ENCODE peak calls at places on chromosomes 11 and 22, in ten cellular contexts. T, I, E, L, N, B, A, M, U and S are unnamed samples.

GRCh38 chr11:63553759-63554158 is 9.4 kb downstream of the PLAAT2 start:
- DNase-seq in T (peak), B (no peak), U (peak), L (no peak), A (no peak), I (peak), M (no peak), N (no peak), E (peak), S (no peak)

GRCh38 chr11:67577951-67578350 is 5.7 kb upstream of the GSTP1 start:
- DNase-seq in N (no peak), L (no peak), T (no peak), U (no peak), B (no peak), E (no peak), M (no peak), I (no peak), A (no peak), S (no peak)

GRCh38 chr11:95703059-95703458 is 86.5 kb downstream of the FAM76B start:
- DNase-seq in E (no peak), L (no peak), I (no peak), A (no peak), B (no peak), M (no peak), N (no peak), U (no peak), T (no peak), S (no peak)

GRCh38 chr22:47146391-47146790 is 383.9 kb downstream of the TBC1D22A start:
- DNase-seq in L (no peak), I (no peak), A (no peak), E (no peak), T (no peak), N (no peak), U (no peak), M (no peak), B (no peak), S (no peak)

GRCh38 chr11:62835336-62835735 is 2.7 kb upstream of the TEX54 start:
- DNase-seq in B (no peak), L (no peak), N (no peak), U (no peak), E (no peak), M (no peak), I (no peak), A (no peak), T (no peak), S (no peak)

GRCh38 chr22:46104170-46104880 is 46.0 kb upstream of the PPARA start:
- DNase-seq in M (no peak), N (no peak), B (no peak), I (no peak), L (no peak), U (no peak), E (no peak), A (no peak), T (no peak), S (no peak)

GRCh38 chr11:85718991-85719807 is 33.2 kb upstream of the CCDC89 start:
- DNase-seq in A (peak), B (peak), E (peak), L (peak), I (no peak), T (no peak), M (peak), N (no peak), U (no peak), S (no peak)

GRCh38 chr11:63710476-63711217 is 29.3 kb downstream of the RTN3 start:
- DNase-seq in E (no peak), T (no peak), N (no peak), L (peak), B (peak), I (no peak), M (no peak), A (no peak), U (no peak), S (peak)

GRCh38 chr11:2147391-2147790 is 8.2 kb upstream of the IGF2 start:
- DNase-seq in I (no peak), A (no peak), T (no peak), N (no peak), B (no peak), U (no peak), L (no peak), E (no peak), M (no peak), S (no peak)

GRCh38 chr22:30340911-30341685 is 14.4 kb upstream of the TBC1D10A start:
- DNase-seq in L (no peak), A (no peak), U (no peak), M (no peak), N (no peak), E (peak), I (no peak), B (no peak), T (no peak), S (no peak)

GRCh38 chr11:74004694-74005615 is 3.9 kb downstream of the UCP3 start:
- DNase-seq in I (peak), T (peak), L (no peak), E (peak), M (no peak), U (peak), B (no peak), N (peak), A (no peak), S (peak)

GRCh38 chr11:84901986-84902385 is 725.2 kb downstream of the DLG2 start:
- DNase-seq in I (no peak), L (peak), U (no peak), A (no peak), N (no peak), T (no peak), E (no peak), B (peak), M (no peak), S (no peak)

GRCh38 chr22:36384766-36385400 is 2.9 kb downstream of the MYH9 start:
- DNase-seq in I (peak), B (no peak), U (peak), E (no peak), L (peak), M (no peak), N (no peak), T (peak), A (no peak), S (no peak)

GRCh38 chr11:100632970-100633452 is 54.1 kb upstream of the ARHGAP42 start:
- DNase-seq in U (no peak), B (no peak), A (peak), E (peak), N (no peak), M (no peak), I (no peak), T (no peak), L (peak), S (no peak)

GRCh38 chr11:78415338-78415737 is 2.3 kb downstream of the GAB2 start:
- DNase-seq in T (no peak), M (no peak), I (no peak), B (no peak), A (no peak), U (no peak), N (no peak), L (no peak), E (no peak), S (no peak)

GRCh38 chr11:80899381-80899780 is 1458.6 kb upstream of the TENM4 start:
- DNase-seq in I (no peak), T (no peak), U (no peak), E (no peak), N (no peak), L (peak), M (no peak), A (no peak), B (no peak), S (no peak)